ENCODE peak calls at places on chromosomes 6 and 20, in six cellular contexts. K is SK-N-SH, T is HCT116, J is GM12878, H is HepG2, Y is K562. W is an unnamed sample.

GRCh38 chr6:67683960-67684359 is 951.1 kb upstream of the ADGRB3 start:
- DNase-seq in H (no peak), T (no peak), Y (no peak), J (no peak), K (no peak), W (no peak)

GRCh38 chr6:33288942-33289783 is at the start of the genes PFDN6 and WDR46:
- DNase-seq in J (peak), K (peak), Y (peak), H (peak), T (peak), W (no peak)

GRCh38 chr6:4687989-4688947 is 87.9 kb upstream of the CDYL start:
- DNase-seq in T (peak), Y (peak), K (no peak), H (no peak), J (no peak), W (no peak)

GRCh38 chr20:58174708-58175287 is 53.7 kb downstream of the ANKRD60 start:
- DNase-seq in Y (no peak), T (no peak), J (no peak), H (no peak), K (peak), W (no peak)

GRCh38 chr6:52590634-52590985 is 13.8 kb upstream of the TRAM2 start:
- DNase-seq in Y (no peak), J (no peak), K (no peak), T (no peak), H (peak), W (no peak)

GRCh38 chr6:107542170-107542569 is 52.3 kb downstream of the SOBP start:
- DNase-seq in J (no peak), H (no peak), T (no peak), Y (no peak), K (no peak), W (no peak)

GRCh38 chr6:127205031-127205430 is 61.6 kb upstream of the RNF146 start:
- DNase-seq in Y (no peak), J (no peak), K (no peak), T (no peak), H (no peak), W (no peak)

GRCh38 chr6:148035763-148036390 is 306.8 kb upstream of the SASH1 start:
- DNase-seq in Y (no peak), K (no peak), T (no peak), J (no peak), H (no peak), W (no peak)

GRCh38 chr6:80457044-80457933 is 350.8 kb downstream of the BCKDHB start:
- DNase-seq in K (no peak), T (peak), H (no peak), J (no peak), Y (no peak), W (no peak)

GRCh38 chr6:90445533-90446108 is 141.3 kb downstream of the MAP3K7 start:
- DNase-seq in J (no peak), K (no peak), T (no peak), H (no peak), Y (no peak), W (no peak)

GRCh38 chr6:119669228-119669627 is 319.7 kb upstream of the MAN1A1 start:
- DNase-seq in T (no peak), H (no peak), Y (no peak), J (no peak), K (no peak), W (no peak)

GRCh38 chr6:148559848-148560433 is 186.9 kb upstream of the UST start:
- DNase-seq in H (peak), T (peak), Y (peak), K (peak), J (no peak), W (peak)

GRCh38 chr20:61299088-61299487 is 47.0 kb downstream of the CDH4 start:
- DNase-seq in Y (no peak), K (no peak), J (no peak), T (no peak), H (no peak), W (no peak)

GRCh38 chr6:27096834-27097511 is 150.5 kb upstream of the PRSS16 start:
- DNase-seq in Y (no peak), H (no peak), K (peak), T (peak), J (no peak), W (peak)

GRCh38 chr6:121645100-121645745 is 209.8 kb downstream of the GJA1 start:
- DNase-seq in K (no peak), Y (no peak), H (no peak), T (no peak), J (no peak), W (no peak)

GRCh38 chr20:2694519-2694918 is 1.9 kb downstream of the EBF4 start:
- DNase-seq in T (no peak), J (no peak), H (no peak), K (no peak), Y (no peak), W (no peak)

GRCh38 chr6:5359413-5359812 is 98.1 kb downstream of the FARS2 start:
- DNase-seq in K (peak), J (no peak), Y (no peak), T (no peak), H (no peak), W (no peak)

GRCh38 chr6:14190596-14191224 is 73.1 kb downstream of the CD83 start:
- DNase-seq in H (no peak), K (no peak), T (no peak), J (no peak), Y (no peak), W (no peak)

GRCh38 chr6:161486326-161486725 is 212.5 kb upstream of the AGPAT4 start:
- DNase-seq in H (no peak), Y (no peak), T (peak), J (no peak), K (peak), W (no peak)

GRCh38 chr6:17334265-17334664 is 53.1 kb downstream of the RBM24 start:
- DNase-seq in H (no peak), J (no peak), T (no peak), Y (no peak), K (no peak), W (no peak)

GRCh38 chr20:64240243-64241015 is 15.1 kb upstream of the PCMTD2 start:
- DNase-seq in Y (no peak), H (no peak), J (no peak), K (no peak), T (no peak), W (no peak)

GRCh38 chr6:21836772-21837460 is 243.4 kb downstream of the SOX4 start:
- DNase-seq in T (no peak), H (no peak), Y (no peak), K (peak), J (no peak), W (no peak)

GRCh38 chr6:131916847-131917246 is 34.3 kb downstream of the CCN2 start:
- DNase-seq in Y (no peak), J (no peak), K (no peak), H (no peak), T (no peak), W (no peak)

GRCh38 chr6:34630040-34630439 is 66.5 kb downstream of the ILRUN start:
- DNase-seq in H (peak), Y (no peak), T (peak), J (no peak), K (no peak), W (no peak)

GRCh38 chr6:131952886-131953509 is 1.8 kb upstream of the CCN2 start:
- DNase-seq in T (no peak), K (no peak), Y (no peak), J (no peak), H (no peak), W (no peak)

GRCh38 chr6:33882154-33882553 is 78.4 kb upstream of the MLN start:
- DNase-seq in H (no peak), K (no peak), J (no peak), T (no peak), Y (no peak), W (no peak)

GRCh38 chr6:105985816-105986632 is 100.1 kb upstream of the PRDM1 start:
- DNase-seq in K (peak), T (no peak), J (no peak), Y (no peak), H (no peak), W (no peak)

GRCh38 chr6:119986934-119987549 is 637.5 kb upstream of the MAN1A1 start:
- DNase-seq in T (peak), Y (no peak), K (no peak), H (peak), J (no peak), W (no peak)

GRCh38 chr6:31896856-31897611 is 464 bp downstream of the EHMT2 start:
- DNase-seq in T (no peak), K (peak), J (no peak), H (no peak), Y (peak), W (peak)

GRCh38 chr20:4063631-4064030 is 48.3 kb upstream of the RNF24 start:
- DNase-seq in T (no peak), J (no peak), H (no peak), Y (no peak), K (no peak), W (no peak)
- TF ChIP-seq JUND in T (no peak), J (no peak), H (no peak), Y (no peak), K (no peak), W (no peak)

GRCh38 chr6:129849456-129849855 is 11.7 kb downstream of the TMEM244 start:
- DNase-seq in Y (no peak), K (no peak), J (no peak), T (peak), H (no peak), W (no peak)

GRCh38 chr6:129844118-129844891 is 16.8 kb downstream of the TMEM244 start:
- DNase-seq in T (peak), Y (no peak), J (no peak), H (no peak), K (peak), W (peak)

GRCh38 chr6:129843573-129843972 is 17.5 kb downstream of the TMEM244 start:
- DNase-seq in Y (no peak), H (no peak), T (no peak), K (no peak), J (no peak), W (no peak)

GRCh38 chr6:129845696-129846095 is 15.4 kb downstream of the TMEM244 start:
- DNase-seq in K (no peak), T (no peak), Y (no peak), J (no peak), H (no peak), W (no peak)

GRCh38 chr6:129846761-129847160 is 14.4 kb downstream of the TMEM244 start:
- DNase-seq in J (no peak), K (no peak), H (no peak), T (no peak), Y (no peak), W (no peak)
- TF ChIP-seq CTCF in J (no peak), K (no peak), H (no peak), T (no peak), Y (no peak), W (no peak)

GRCh38 chr6:117264487-117265424 is 602 bp upstream of the VGLL2 start:
- DNase-seq in J (no peak), T (no peak), Y (no peak), H (no peak), K (peak), W (no peak)

GRCh38 chr6:117263353-117263927 is 1.9 kb upstream of the VGLL2 start:
- DNase-seq in H (no peak), Y (no peak), T (no peak), J (no peak), K (no peak), W (no peak)

GRCh38 chr6:117266267-117266797 is 974 bp downstream of the VGLL2 start:
- DNase-seq in H (no peak), K (no peak), J (no peak), Y (no peak), T (no peak), W (no peak)

GRCh38 chr6:117266948-117267347 is 1.6 kb downstream of the VGLL2 start:
- DNase-seq in Y (no peak), T (no peak), H (no peak), K (no peak), J (no peak), W (no peak)

DNA sequence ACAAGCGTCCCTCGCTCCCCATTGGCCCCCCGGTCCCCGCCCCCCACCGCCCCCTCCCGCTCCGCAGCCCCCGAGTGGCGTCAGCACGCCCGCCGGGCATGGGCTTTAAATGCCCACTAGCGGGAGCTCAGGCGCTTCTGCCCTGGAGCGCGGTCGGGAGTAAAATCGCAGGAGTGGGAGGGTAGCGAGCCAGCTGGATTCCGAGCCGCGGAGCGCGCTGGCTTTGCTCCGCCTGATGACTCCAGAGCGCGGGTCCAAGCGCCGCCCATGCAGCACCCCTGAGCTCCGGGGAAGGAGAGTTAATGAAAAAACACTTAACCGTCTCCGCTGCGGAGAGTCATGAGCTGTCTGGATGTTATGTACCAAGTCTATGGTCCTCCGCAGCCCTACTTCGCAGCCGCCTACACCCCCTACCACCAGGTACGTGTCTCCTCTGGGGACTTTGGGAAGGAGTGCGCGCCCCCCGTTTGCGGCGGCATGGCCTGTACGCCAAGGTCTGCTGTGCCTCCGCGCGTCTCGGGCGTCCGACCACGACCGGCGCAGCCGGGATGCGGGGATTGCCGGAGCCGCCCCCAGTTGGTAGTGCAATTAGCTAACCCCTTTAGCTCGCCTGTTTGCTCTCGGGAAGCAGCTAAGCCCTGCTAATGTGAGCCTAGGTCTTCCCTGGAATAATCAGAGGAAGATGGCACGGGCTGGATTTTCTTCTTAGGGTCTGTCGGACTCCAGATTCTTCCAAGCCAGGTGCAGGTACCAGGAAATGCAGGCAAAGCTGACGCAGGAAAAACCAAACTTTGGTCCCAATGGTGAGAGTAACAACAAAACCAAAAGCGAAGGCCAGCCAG is at the start of gene VGLL2:
- DNase-seq in H (peak), T (no peak), K (peak), J (no peak), Y (no peak), W (peak)
- TF ChIP-seq JUND in H (no peak), T (no peak), K (no peak), J (no peak), Y (no peak), W (no peak)

DNA sequence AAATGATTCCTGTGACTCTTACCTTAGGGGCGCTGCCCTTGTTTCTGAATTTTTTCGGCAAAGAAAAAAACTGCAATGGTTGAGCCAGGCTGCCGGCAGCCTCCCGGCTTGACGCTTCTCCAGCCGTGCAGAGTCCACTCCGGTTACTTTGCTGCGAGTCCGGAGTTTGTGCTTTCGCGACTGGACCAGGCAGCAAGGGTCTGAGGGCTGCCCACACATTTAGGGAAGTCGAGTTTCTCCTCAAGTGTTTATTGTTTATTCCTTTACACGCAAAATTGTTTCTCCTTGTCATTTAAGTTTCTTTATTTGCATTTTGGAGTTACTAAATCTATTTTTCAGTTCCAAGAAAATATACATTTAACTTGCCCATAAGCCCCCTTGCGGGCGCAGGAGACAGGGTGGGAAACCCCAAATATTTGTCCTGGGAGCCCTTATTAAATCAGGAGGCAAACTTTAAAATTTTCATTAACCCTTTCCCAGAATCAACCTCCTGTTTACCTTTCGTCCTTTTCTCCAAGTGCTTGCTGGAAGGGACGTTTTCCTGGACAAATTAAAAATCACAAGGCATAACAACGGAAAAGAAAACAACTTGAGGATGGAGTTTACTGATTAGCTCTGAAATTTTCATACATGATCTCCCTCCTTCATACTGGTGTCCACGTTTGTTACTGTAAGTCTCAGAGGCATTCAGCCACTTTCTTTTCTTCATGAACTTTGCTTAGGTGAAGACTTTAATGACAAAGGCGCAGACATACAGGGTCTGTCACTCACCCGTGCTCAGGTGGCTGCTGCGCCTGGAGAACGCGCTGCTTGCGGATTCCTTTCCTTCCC is 1.7 kb upstream of the PDE10A start:
- DNase-seq in Y (no peak), K (no peak), T (no peak), H (no peak), J (no peak), W (no peak)
- TF ChIP-seq CTCF in Y (no peak), K (no peak), T (no peak), H (no peak), J (no peak), W (no peak)

DNA sequence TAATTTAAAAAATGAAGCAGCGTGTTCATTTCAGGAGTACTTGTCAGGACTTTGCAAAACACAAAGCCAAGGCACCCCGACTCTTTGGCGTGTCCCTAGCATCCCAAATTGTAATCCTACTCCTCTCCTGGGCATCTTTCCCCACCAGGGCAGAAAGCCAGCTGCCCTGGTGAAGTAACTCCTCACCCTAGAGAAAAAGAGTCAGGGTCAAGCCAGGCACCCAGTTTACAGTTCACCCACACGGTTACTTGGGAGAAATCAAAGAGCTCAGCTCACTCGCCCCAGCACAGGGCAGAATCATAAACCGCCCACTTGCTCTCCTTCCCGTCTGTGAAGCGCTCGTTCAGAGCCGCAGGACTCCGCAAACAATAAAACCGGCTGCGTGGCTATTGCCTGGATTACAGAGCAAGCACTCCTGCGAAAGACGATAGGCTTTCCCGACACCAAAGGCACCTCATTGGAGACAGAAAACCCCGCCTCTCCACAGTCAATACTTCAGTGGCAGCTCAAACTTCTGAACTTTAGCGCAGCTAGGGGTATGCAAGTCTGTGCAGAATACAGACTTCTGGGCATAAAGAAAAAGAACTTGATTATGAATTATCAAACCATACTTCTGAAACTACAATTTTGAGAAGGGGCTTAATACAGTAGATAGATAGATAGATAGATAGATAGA is 73.0 kb upstream of the NHSL1 start:
- DNase-seq in T (no peak), J (no peak), Y (no peak), H (peak), K (no peak), W (no peak)
- TF ChIP-seq JUND in T (no peak), J (no peak), Y (no peak), H (no peak), K (no peak), W (no peak)

GRCh38 chr6:25331085-25331685 is 52.0 kb downstream of the CARMIL1 start:
- DNase-seq in Y (no peak), T (no peak), H (no peak), K (no peak), J (no peak), W (no peak)
- TF ChIP-seq CTCF in Y (no peak), T (no peak), H (no peak), K (no peak), J (no peak), W (no peak)

GRCh38 chr6:116370328-116370716 is 425 bp upstream of the DSE start:
- DNase-seq in K (no peak), Y (no peak), J (no peak), H (no peak), T (peak), W (no peak)
- TF ChIP-seq JUND in K (no peak), Y (no peak), J (no peak), H (no peak), T (no peak), W (no peak)

DNA sequence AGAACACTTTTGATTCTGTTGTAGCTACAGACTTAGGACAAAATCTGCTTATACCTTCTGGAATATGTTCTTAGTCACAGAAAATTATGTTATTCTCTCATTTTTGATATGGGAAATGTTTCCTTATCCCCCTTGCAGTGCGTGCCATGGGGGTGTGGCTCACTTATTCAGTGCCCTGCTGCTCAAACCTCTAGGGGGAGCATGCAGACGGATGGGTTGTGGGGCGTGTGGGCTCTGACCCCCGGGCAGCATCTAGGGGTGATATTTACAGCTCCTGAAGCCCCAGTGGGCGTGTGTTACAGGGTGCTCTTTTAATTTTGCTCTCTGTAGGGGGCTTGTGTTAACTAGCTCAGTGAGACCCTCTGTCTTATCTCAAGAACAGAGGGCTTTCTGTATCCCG is 61.3 kb upstream of the FERMT1 start:
- DNase-seq in T (no peak), Y (no peak), K (no peak), H (peak), J (no peak), W (no peak)
- TF ChIP-seq CTCF in T (peak), Y (no peak), K (no peak), H (peak), J (peak), W (peak)

GRCh38 chr6:93902517-93902916 is 483.2 kb upstream of the EPHA7 start:
- DNase-seq in J (no peak), K (no peak), T (no peak), H (no peak), Y (no peak), W (no peak)

GRCh38 chr6:93894521-93894920 is 475.2 kb upstream of the EPHA7 start:
- DNase-seq in T (no peak), K (no peak), H (no peak), J (no peak), Y (no peak), W (no peak)

GRCh38 chr6:93896081-93896480 is 476.7 kb upstream of the EPHA7 start:
- DNase-seq in T (no peak), K (no peak), Y (no peak), J (no peak), H (no peak), W (no peak)

GRCh38 chr6:93900142-93900541 is 480.8 kb upstream of the EPHA7 start:
- DNase-seq in J (no peak), K (no peak), T (no peak), Y (no peak), H (no peak), W (no peak)
- TF ChIP-seq JUND in J (no peak), K (no peak), T (no peak), Y (no peak), H (no peak), W (no peak)

W was measured in H1.